ENCODE peak calls at places on chromosomes 3 and 15, in nine cellular contexts. J is PC-3, V is BJ, X is fibroblast of lung, M is GM06990, G is IMR-90, P is DND-41, L is mucosa of descending colon, D is cardiac fibroblast. F is an unnamed sample.

GRCh38 chr3:111610189-111610588 is 15.0 kb upstream of the ZBED2 start:
- DNase-seq in P (peak), V (no peak), G (no peak), D (no peak), X (peak), M (peak), J (no peak), L (no peak), F (no peak)

GRCh38 chr3:127547761-127548605 is 42.5 kb downstream of the TPRA1 start:
- DNase-seq in P (peak), X (peak), D (peak), J (peak), M (peak), G (peak), V (no peak), L (peak), F (peak)

GRCh38 chr3:178975320-178975719 is 96.3 kb downstream of the ZMAT3 start:
- DNase-seq in D (no peak), L (no peak), V (no peak), J (peak), M (no peak), P (no peak), G (no peak), X (no peak), F (no peak)

GRCh38 chr3:170792511-170792910 is 77.5 kb downstream of the RPL22L1 start:
- DNase-seq in J (no peak), G (peak), V (no peak), M (no peak), X (no peak), L (no peak), D (no peak), P (no peak), F (no peak)

GRCh38 chr3:16060358-16060852 is 114.1 kb upstream of the GALNT15 start:
- DNase-seq in X (peak), L (no peak), J (peak), P (no peak), D (peak), G (peak), V (peak), M (no peak), F (peak)

GRCh38 chr3:38283810-38284775 is 2.0 kb downstream of the SLC22A14 start:
- DNase-seq in J (no peak), X (peak), P (no peak), V (peak), D (peak), L (no peak), G (peak), M (no peak), F (peak)

GRCh38 chr3:185824467-185825378 is at the start of gene IGF2BP2:
- DNase-seq in G (peak), J (peak), L (peak), P (no peak), M (peak), X (peak), D (peak), V (no peak), F (peak)

GRCh38 chr3:43895573-43895972 is 204.8 kb downstream of the ABHD5 start:
- DNase-seq in P (no peak), X (no peak), M (no peak), L (no peak), V (no peak), G (no peak), D (no peak), J (no peak), F (no peak)

GRCh38 chr3:117706731-117707130 is 997.2 kb downstream of the TUSC7 start:
- DNase-seq in J (no peak), G (no peak), D (no peak), L (no peak), V (no peak), X (no peak), M (no peak), P (no peak), F (no peak)

GRCh38 chr15:25088261-25088790 is 133.5 kb downstream of the SNRPN start:
- DNase-seq in J (no peak), G (no peak), X (no peak), V (no peak), L (no peak), D (no peak), M (no peak), P (no peak), F (no peak)

GRCh38 chr3:42090973-42091731 is at the start of gene TRAK1:
- DNase-seq in D (peak), V (no peak), J (no peak), P (no peak), X (peak), G (no peak), L (no peak), M (no peak), F (peak)

GRCh38 chr15:41966920-41967465 is 5.4 kb downstream of the EHD4 start:
- DNase-seq in M (no peak), V (no peak), X (no peak), G (no peak), D (no peak), J (no peak), P (no peak), L (no peak), F (no peak)

GRCh38 chr3:49343163-49343562 is 3.3 kb upstream of the USP4 start:
- DNase-seq in V (no peak), J (no peak), G (no peak), P (no peak), M (peak), D (no peak), L (no peak), X (no peak), F (no peak)

GRCh38 chr15:84736375-84736774 is 12.0 kb upstream of the ZNF592 start:
- DNase-seq in X (no peak), J (no peak), D (no peak), V (no peak), M (peak), G (no peak), P (peak), L (no peak), F (no peak)

GRCh38 chr3:194286747-194287146 is 64.4 kb downstream of the CPN2 start:
- DNase-seq in M (no peak), V (no peak), D (no peak), X (no peak), G (no peak), P (no peak), J (no peak), L (no peak), F (no peak)

GRCh38 chr3:87491843-87492242 is 215.5 kb upstream of the POU1F1 start:
- DNase-seq in M (no peak), P (no peak), L (no peak), X (peak), V (no peak), J (peak), D (no peak), G (no peak), F (no peak)

GRCh38 chr3:36713904-36714303 is 50.4 kb downstream of the DCLK3 start:
- DNase-seq in J (no peak), D (no peak), G (no peak), M (no peak), V (no peak), P (no peak), L (no peak), X (no peak), F (no peak)

GRCh38 chr3:197308591-197308990 is 10.2 kb upstream of the DLG1 start:
- DNase-seq in X (peak), J (peak), G (peak), L (no peak), D (peak), V (no peak), P (no peak), M (no peak), F (peak)

GRCh38 chr3:190155752-190156151 is 35.1 kb upstream of the P3H2 start:
- DNase-seq in M (no peak), D (no peak), X (peak), L (peak), J (peak), V (no peak), P (no peak), G (no peak), F (peak)

GRCh38 chr3:82494977-82495489 is 733.6 kb upstream of the GBE1 start:
- DNase-seq in P (no peak), V (no peak), L (no peak), J (peak), X (no peak), D (no peak), M (no peak), G (no peak), F (no peak)

GRCh38 chr15:60480149-60480548 is 1.2 kb upstream of the ICE2 start:
- DNase-seq in G (no peak), V (no peak), X (no peak), M (peak), J (no peak), D (no peak), P (no peak), L (no peak), F (no peak)

GRCh38 chr15:60479711-60480110 is 769 bp upstream of the ICE2 start:
- DNase-seq in X (no peak), D (no peak), V (no peak), J (no peak), L (no peak), P (peak), M (no peak), G (no peak), F (no peak)

GRCh38 chr15:60477991-60478632 is 830 bp downstream of the ICE2 start:
- DNase-seq in P (peak), V (no peak), L (no peak), D (peak), X (peak), G (peak), J (peak), M (peak), F (peak)

GRCh38 chr15:60479361-60479684 is 381 bp upstream of the ICE2 start:
- DNase-seq in G (no peak), L (no peak), V (no peak), X (no peak), J (no peak), M (peak), P (no peak), D (no peak), F (no peak)

GRCh38 chr15:60478633-60479360 is at the start of gene ICE2:
- DNase-seq in M (peak), X (peak), L (peak), J (peak), V (peak), D (peak), G (peak), P (peak), F (peak)
- TF ChIP-seq CTCF in M (no peak), X (no peak), L (no peak), J (no peak), V (peak), D (no peak), G (peak), P (no peak), F (no peak)

GRCh38 chr15:73928971-73929627 is 2.8 kb downstream of the LOXL1 start:
- DNase-seq in L (no peak), X (no peak), V (no peak), D (no peak), G (no peak), J (peak), P (no peak), M (no peak), F (peak)
- H3K4me3 ChIP-seq in L (no peak), X (peak), V (peak), D (peak), G (peak), J (peak), P (no peak), M (no peak), F (peak)

GRCh38 chr3:55742027-55742710 is 255.1 kb upstream of the WNT5A start:
- DNase-seq in P (no peak), L (no peak), M (no peak), D (no peak), X (peak), V (no peak), J (no peak), G (peak), F (peak)

GRCh38 chr3:55749036-55749435 is 261.9 kb upstream of the WNT5A start:
- DNase-seq in G (no peak), J (no peak), P (no peak), M (no peak), V (no peak), L (no peak), X (no peak), D (no peak), F (no peak)

GRCh38 chr3:55750525-55750924 is 263.4 kb upstream of the WNT5A start:
- DNase-seq in X (peak), G (peak), J (peak), D (peak), M (no peak), L (peak), P (no peak), V (peak), F (peak)

GRCh38 chr3:55751730-55752129 is 264.6 kb upstream of the WNT5A start:
- DNase-seq in J (no peak), V (no peak), G (peak), D (no peak), P (no peak), L (no peak), M (no peak), X (no peak), F (no peak)

DNA sequence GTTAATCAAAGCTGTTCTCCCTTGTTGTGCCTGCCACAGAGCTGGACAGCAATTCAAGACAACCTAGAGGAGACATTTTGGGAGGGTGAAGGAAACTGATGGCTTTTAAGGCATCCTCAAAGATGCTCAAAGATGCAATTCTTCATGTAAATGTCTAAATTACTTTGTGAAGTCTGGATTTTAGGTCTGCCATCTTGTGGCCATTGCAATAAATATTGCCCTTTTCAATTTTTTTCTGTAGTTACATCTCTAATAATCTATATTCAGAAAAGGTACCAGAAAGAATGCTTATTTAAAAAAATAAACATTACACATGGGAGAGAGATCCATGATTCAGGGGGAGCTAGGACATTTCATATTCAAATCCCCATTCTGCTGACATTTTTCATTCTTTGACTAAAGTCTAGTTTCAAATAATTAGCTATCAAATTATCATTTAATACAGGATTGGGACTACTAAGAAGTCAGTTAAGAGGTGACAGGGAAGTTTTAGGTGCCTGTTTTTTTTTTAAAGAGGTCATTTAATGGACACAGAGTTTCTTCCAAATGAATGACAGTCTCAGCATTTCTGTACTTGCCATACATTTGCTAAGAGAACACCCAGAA is 259.8 kb upstream of the WNT5A start:
- DNase-seq in G (peak), D (peak), V (no peak), P (no peak), X (no peak), L (no peak), J (peak), M (no peak), F (peak)
- TF ChIP-seq CTCF in G (peak), D (peak), V (peak), P (peak), X (peak), L (no peak), J (peak), M (peak), F (peak)

GRCh38 chr3:138348107-138348949 is at the start of gene MRAS:
- DNase-seq in G (peak), P (no peak), J (peak), X (peak), D (peak), V (no peak), M (peak), L (peak), F (peak)
- H3K4me3 ChIP-seq in G (peak), P (no peak), J (peak), X (peak), D (peak), V (peak), M (peak), L (peak), F (peak)